ENCODE peak calls at places on chromosomes 12 and 14, in eight cellular contexts. One of them, this sample, is unnamed. For H3K4me1, the result is how much of the 10 kb centered on the place peaks cover.

GRCh38 chr12:75812341-75813018 is 219.1 kb downstream of the PHLDA1 start:
- DNase-seq in psoas muscle: no peak
- DNase-seq in OCI-LY7: no peak
- DNase-seq in neuronal stem cell: no peak
- DNase-seq in NT2/D1: peak
- DNase-seq in Caco-2: no peak
- DNase-seq in aorta: no peak
- DNase-seq in GM23338: peak
- DNase-seq in this sample: peak

GRCh38 chr12:7970475-7971252 is 34.7 kb upstream of the SLC2A3 start:
- DNase-seq in psoas muscle: peak
- DNase-seq in OCI-LY7: peak
- DNase-seq in neuronal stem cell: peak
- DNase-seq in NT2/D1: peak
- DNase-seq in Caco-2: peak
- DNase-seq in aorta: peak
- DNase-seq in GM23338: peak
- DNase-seq in this sample: peak

GRCh38 chr14:64464695-64465094 is 604 bp upstream of the AKAP5 start:
- DNase-seq in psoas muscle: no peak
- DNase-seq in OCI-LY7: no peak
- DNase-seq in neuronal stem cell: no peak
- DNase-seq in NT2/D1: no peak
- DNase-seq in Caco-2: peak
- DNase-seq in aorta: no peak
- DNase-seq in GM23338: peak
- DNase-seq in this sample: no peak

GRCh38 chr14:50001999-50002925 is 109.4 kb downstream of the ARF6 start:
- DNase-seq in psoas muscle: peak
- DNase-seq in OCI-LY7: peak
- DNase-seq in neuronal stem cell: no peak
- DNase-seq in NT2/D1: no peak
- DNase-seq in Caco-2: no peak
- DNase-seq in aorta: no peak
- DNase-seq in GM23338: peak
- DNase-seq in this sample: no peak

GRCh38 chr12:116324684-116325664 is 47.5 kb upstream of the MED13L start:
- DNase-seq in psoas muscle: no peak
- DNase-seq in OCI-LY7: peak
- DNase-seq in neuronal stem cell: no peak
- DNase-seq in NT2/D1: no peak
- DNase-seq in Caco-2: no peak
- DNase-seq in aorta: no peak
- DNase-seq in GM23338: no peak
- DNase-seq in this sample: no peak

GRCh38 chr14:104297721-104298401 is 159.5 kb downstream of the KIF26A start:
- DNase-seq in psoas muscle: no peak
- DNase-seq in OCI-LY7: no peak
- DNase-seq in neuronal stem cell: no peak
- DNase-seq in NT2/D1: no peak
- DNase-seq in Caco-2: no peak
- DNase-seq in aorta: peak
- DNase-seq in GM23338: no peak
- DNase-seq in this sample: no peak

GRCh38 chr12:117408161-117408791 is 46.9 kb upstream of the NOS1 start:
- DNase-seq in psoas muscle: no peak
- DNase-seq in OCI-LY7: no peak
- DNase-seq in neuronal stem cell: no peak
- DNase-seq in NT2/D1: peak
- DNase-seq in Caco-2: no peak
- DNase-seq in aorta: no peak
- DNase-seq in GM23338: peak
- DNase-seq in this sample: no peak

GRCh38 chr12:125187148-125187733 is 122.0 kb downstream of the AACS start:
- DNase-seq in psoas muscle: no peak
- DNase-seq in OCI-LY7: no peak
- DNase-seq in neuronal stem cell: no peak
- DNase-seq in NT2/D1: no peak
- DNase-seq in Caco-2: no peak
- DNase-seq in aorta: no peak
- DNase-seq in GM23338: peak
- DNase-seq in this sample: no peak

GRCh38 chr12:98406378-98406777 is 109.0 kb upstream of the TMPO start:
- DNase-seq in psoas muscle: no peak
- DNase-seq in OCI-LY7: no peak
- DNase-seq in neuronal stem cell: no peak
- DNase-seq in NT2/D1: no peak
- DNase-seq in Caco-2: no peak
- DNase-seq in aorta: no peak
- DNase-seq in GM23338: no peak
- DNase-seq in this sample: no peak

GRCh38 chr14:74917646-74918081 is 5.4 kb downstream of the RPS6KL1 start:
- DNase-seq in psoas muscle: peak
- DNase-seq in OCI-LY7: no peak
- DNase-seq in neuronal stem cell: no peak
- DNase-seq in NT2/D1: no peak
- DNase-seq in Caco-2: no peak
- DNase-seq in aorta: peak
- DNase-seq in GM23338: no peak
- DNase-seq in this sample: no peak

GRCh38 chr12:77357654-77358053 is 292.3 kb upstream of the E2F7 start:
- DNase-seq in psoas muscle: no peak
- DNase-seq in OCI-LY7: no peak
- DNase-seq in neuronal stem cell: no peak
- DNase-seq in NT2/D1: no peak
- DNase-seq in Caco-2: no peak
- DNase-seq in aorta: no peak
- DNase-seq in GM23338: no peak
- DNase-seq in this sample: no peak

GRCh38 chr12:20370001-20370381 is 1.7 kb downstream of the PDE3A start:
- DNase-seq in psoas muscle: no peak
- DNase-seq in OCI-LY7: no peak
- DNase-seq in neuronal stem cell: no peak
- DNase-seq in NT2/D1: peak
- DNase-seq in Caco-2: peak
- DNase-seq in aorta: no peak
- DNase-seq in GM23338: peak
- DNase-seq in this sample: no peak

GRCh38 chr14:105154476-105154871 is 14.1 kb downstream of the JAG2 start:
- DNase-seq in psoas muscle: peak
- DNase-seq in OCI-LY7: no peak
- DNase-seq in neuronal stem cell: no peak
- DNase-seq in NT2/D1: no peak
- DNase-seq in Caco-2: no peak
- DNase-seq in aorta: peak
- DNase-seq in GM23338: no peak
- DNase-seq in this sample: no peak

GRCh38 chr12:132658149-132658905 is 28.8 kb downstream of the POLE start:
- DNase-seq in psoas muscle: no peak
- DNase-seq in OCI-LY7: no peak
- DNase-seq in neuronal stem cell: no peak
- DNase-seq in NT2/D1: no peak
- DNase-seq in Caco-2: no peak
- DNase-seq in aorta: peak
- DNase-seq in GM23338: no peak
- DNase-seq in this sample: no peak

GRCh38 chr12:110199360-110200123 is 75.4 kb downstream of the IFT81 start:
- DNase-seq in psoas muscle: no peak
- DNase-seq in OCI-LY7: peak
- DNase-seq in neuronal stem cell: no peak
- DNase-seq in NT2/D1: peak
- DNase-seq in Caco-2: no peak
- DNase-seq in aorta: no peak
- DNase-seq in GM23338: peak
- DNase-seq in this sample: peak

GRCh38 chr14:30949651-30950050 is 75.3 kb downstream of the COCH start:
- DNase-seq in psoas muscle: no peak
- DNase-seq in OCI-LY7: no peak
- DNase-seq in neuronal stem cell: no peak
- DNase-seq in NT2/D1: no peak
- DNase-seq in Caco-2: no peak
- DNase-seq in aorta: no peak
- DNase-seq in GM23338: no peak
- DNase-seq in this sample: no peak

GRCh38 chr12:5293773-5294172 is 138.1 kb upstream of the NTF3 start:
- DNase-seq in psoas muscle: no peak
- DNase-seq in OCI-LY7: no peak
- DNase-seq in neuronal stem cell: no peak
- DNase-seq in NT2/D1: no peak
- DNase-seq in Caco-2: no peak
- DNase-seq in aorta: no peak
- DNase-seq in GM23338: no peak
- DNase-seq in this sample: no peak
- H3K4me1 ChIP-seq in psoas muscle: under half
- H3K4me1 ChIP-seq in OCI-LY7: under half
- H3K4me1 ChIP-seq in neuronal stem cell: under half
- H3K4me1 ChIP-seq in NT2/D1: under half
- H3K4me1 ChIP-seq in Caco-2: under half
- H3K4me1 ChIP-seq in aorta: under half
- H3K4me1 ChIP-seq in GM23338: under half
- H3K4me1 ChIP-seq in this sample: under half

GRCh38 chr12:95859344-95859816 is 628 bp downstream of the SNRPF start:
- DNase-seq in psoas muscle: no peak
- DNase-seq in OCI-LY7: peak
- DNase-seq in neuronal stem cell: peak
- DNase-seq in NT2/D1: no peak
- DNase-seq in Caco-2: no peak
- DNase-seq in aorta: no peak
- DNase-seq in GM23338: peak
- DNase-seq in this sample: peak

GRCh38 chr12:95858451-95859343 is at the start of gene SNRPF:
- DNase-seq in psoas muscle: peak
- DNase-seq in OCI-LY7: peak
- DNase-seq in neuronal stem cell: peak
- DNase-seq in NT2/D1: peak
- DNase-seq in Caco-2: peak
- DNase-seq in aorta: peak
- DNase-seq in GM23338: peak
- DNase-seq in this sample: peak

GRCh38 chr12:95857151-95857550 is 1.6 kb upstream of the SNRPF start:
- DNase-seq in psoas muscle: no peak
- DNase-seq in OCI-LY7: no peak
- DNase-seq in neuronal stem cell: no peak
- DNase-seq in NT2/D1: no peak
- DNase-seq in Caco-2: no peak
- DNase-seq in aorta: no peak
- DNase-seq in GM23338: peak
- DNase-seq in this sample: no peak

GRCh38 chr12:95859947-95860850 is 1.4 kb downstream of the SNRPF start:
- DNase-seq in psoas muscle: no peak
- DNase-seq in OCI-LY7: no peak
- DNase-seq in neuronal stem cell: no peak
- DNase-seq in NT2/D1: no peak
- DNase-seq in Caco-2: no peak
- DNase-seq in aorta: no peak
- DNase-seq in GM23338: no peak
- DNase-seq in this sample: no peak

GRCh38 chr12:95857799-95858198 is 953 bp upstream of the SNRPF start:
- DNase-seq in psoas muscle: no peak
- DNase-seq in OCI-LY7: no peak
- DNase-seq in neuronal stem cell: no peak
- DNase-seq in NT2/D1: no peak
- DNase-seq in Caco-2: no peak
- DNase-seq in aorta: no peak
- DNase-seq in GM23338: peak
- DNase-seq in this sample: no peak
- H3K4me3 ChIP-seq in psoas muscle: peak
- H3K4me3 ChIP-seq in OCI-LY7: peak
- H3K4me3 ChIP-seq in neuronal stem cell: peak
- H3K4me3 ChIP-seq in NT2/D1: peak
- H3K4me3 ChIP-seq in Caco-2: no peak
- H3K4me3 ChIP-seq in aorta: no peak
- H3K4me3 ChIP-seq in GM23338: peak
- H3K4me3 ChIP-seq in this sample: no peak

GRCh38 chr14:68403191-68403781 is 389.6 kb downstream of the ZFP36L1 start:
- DNase-seq in psoas muscle: no peak
- DNase-seq in OCI-LY7: no peak
- DNase-seq in neuronal stem cell: no peak
- DNase-seq in NT2/D1: no peak
- DNase-seq in Caco-2: no peak
- DNase-seq in aorta: no peak
- DNase-seq in GM23338: no peak
- DNase-seq in this sample: no peak
- H3K4me1 ChIP-seq in psoas muscle: under half
- H3K4me1 ChIP-seq in OCI-LY7: half or more
- H3K4me1 ChIP-seq in neuronal stem cell: under half
- H3K4me1 ChIP-seq in NT2/D1: under half
- H3K4me1 ChIP-seq in Caco-2: under half
- H3K4me1 ChIP-seq in aorta: under half
- H3K4me1 ChIP-seq in GM23338: under half
- H3K4me1 ChIP-seq in this sample: under half

DNA sequence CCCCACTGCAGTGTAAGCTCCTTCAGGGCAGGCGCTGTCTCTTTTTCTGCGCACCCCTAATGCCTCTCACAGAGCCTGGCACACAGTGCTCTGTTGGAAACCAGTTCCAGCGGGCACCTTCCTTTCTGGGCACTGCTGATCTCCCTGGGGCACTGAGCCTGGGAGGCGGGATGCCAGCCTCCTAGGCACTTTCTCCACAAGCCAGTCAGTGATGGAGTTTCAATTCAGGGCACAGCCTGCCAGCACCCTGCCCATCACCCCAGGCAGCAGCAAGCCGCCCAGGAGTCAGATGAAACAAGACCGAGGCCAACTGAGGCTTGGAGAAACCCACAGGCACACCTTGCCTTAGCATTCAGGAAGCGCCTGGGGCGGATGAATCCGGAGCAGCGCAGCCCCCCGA is 5.7 kb upstream of the CTDSP2 start:
- DNase-seq in psoas muscle: no peak
- DNase-seq in OCI-LY7: no peak
- DNase-seq in neuronal stem cell: no peak
- DNase-seq in NT2/D1: no peak
- DNase-seq in Caco-2: no peak
- DNase-seq in aorta: peak
- DNase-seq in GM23338: no peak
- DNase-seq in this sample: no peak
- H3K4me3 ChIP-seq in psoas muscle: peak
- H3K4me3 ChIP-seq in OCI-LY7: no peak
- H3K4me3 ChIP-seq in neuronal stem cell: peak
- H3K4me3 ChIP-seq in NT2/D1: peak
- H3K4me3 ChIP-seq in Caco-2: no peak
- H3K4me3 ChIP-seq in aorta: no peak
- H3K4me3 ChIP-seq in GM23338: peak
- H3K4me3 ChIP-seq in this sample: no peak

This sample was measured in HAP-1.